ENCODE peak calls at places on chromosome 19, in ten cellular contexts. J is psoas muscle, T is activated T-cell treated with anti-CD3 and anti-CD28 coated beads for 48 hours, A is tibial artery, O is germinal center, Q is AG09319, K is colonic mucosa, X is NCI-H510A, R is heart left ventricle, Y is nephron progenitor cell. L is an unnamed sample.

GRCh38 chr19:750640-751423 is at the start of gene MISP:
- DNase-seq in X (peak; percentile 80), J (no peak), T (no peak), K (peak; percentile 97), Q (no peak), Y (no peak), O (no peak), A (no peak), R (no peak), L (no peak)

GRCh38 chr19:7229735-7230134 is 64.5 kb downstream of the INSR start:
- DNase-seq in A (no peak), J (no peak), X (no peak), O (no peak), Y (no peak), R (no peak), T (no peak), K (no peak), Q (no peak), L (no peak)

GRCh38 chr19:46710687-46711086 is 6.2 kb downstream of the PRKD2 start:
- DNase-seq in K (no peak), R (no peak), A (no peak), Y (no peak), T (no peak), Q (no peak), X (no peak), O (no peak), J (no peak), L (no peak)

GRCh38 chr19:44848805-44849457 is 2.8 kb downstream of the NECTIN2 start:
- DNase-seq in K (no peak), Y (peak; percentile 64), Q (no peak), J (no peak), R (no peak), T (no peak), O (no peak), A (no peak), X (no peak), L (no peak)

GRCh38 chr19:33469171-33470039 is 52.2 kb downstream of the PEPD start:
- DNase-seq in T (no peak), R (peak; percentile 12), A (no peak), O (no peak), K (no peak), Q (no peak), Y (no peak), X (no peak), J (no peak), L (no peak)

GRCh38 chr19:49409441-49410029 is 13.7 kb downstream of the PTH2 start:
- DNase-seq in Y (no peak), Q (no peak), O (peak; percentile 52), J (no peak), X (no peak), A (no peak), T (no peak), R (no peak), K (no peak), L (peak; percentile 65)

GRCh38 chr19:29533578-29534544 is 8.1 kb downstream of the VSTM2B start:
- DNase-seq in R (peak; percentile 6), O (no peak), J (no peak), Q (no peak), Y (no peak), T (no peak), K (no peak), A (peak; percentile 11), X (no peak), L (no peak)

GRCh38 chr19:14023404-14024235 is 4.3 kb upstream of the RLN3 start:
- DNase-seq in O (no peak), R (no peak), Y (peak; percentile 58), A (no peak), K (peak; percentile 72), X (no peak), Q (no peak), J (peak; percentile 53), T (no peak), L (peak; percentile 81)

GRCh38 chr19:48734625-48735024 is 5.8 kb downstream of the RASIP1 start:
- DNase-seq in R (no peak), O (no peak), Q (no peak), T (no peak), X (no peak), A (no peak), J (no peak), Y (no peak), K (no peak), L (no peak)

GRCh38 chr19:29724102-29724641 is 9.1 kb upstream of the C19orf12 start:
- DNase-seq in O (no peak), T (peak; percentile 36), Y (peak; percentile 37), X (no peak), R (no peak), Q (no peak), K (no peak), A (no peak), J (no peak), L (peak; percentile 90)

GRCh38 chr19:55258476-55258827 is 365 bp downstream of the PPP6R1 start:
- DNase-seq in X (no peak), A (no peak), Y (peak; percentile 50), Q (no peak), J (no peak), K (peak; percentile 37), R (no peak), T (peak; percentile 45), O (peak; percentile 68), L (no peak)

GRCh38 chr19:6828698-6829633 is 56.5 kb downstream of the VAV1 start:
- DNase-seq in O (peak; percentile 55), R (no peak), J (no peak), Y (no peak), Q (no peak), T (peak; percentile 54), A (no peak), K (no peak), X (no peak), L (peak; percentile 80)

GRCh38 chr19:23914402-23915286 is at the start of gene ZNF726:
- DNase-seq in Y (peak; percentile 36), O (peak; percentile 90), J (peak; percentile 86), R (peak; percentile 87), A (peak; percentile 87), X (peak; percentile 93), K (peak; percentile 87), Q (peak; percentile 88), T (peak; percentile 76), L (peak; percentile 95)

GRCh38 chr19:50974702-50975555 is 5.5 kb upstream of the KLK6 start:
- DNase-seq in T (no peak), K (no peak), A (no peak), Q (no peak), R (no peak), O (no peak), Y (no peak), X (no peak), J (no peak), L (no peak)

GRCh38 chr19:494171-495046 is 1.9 kb upstream of the MADCAM1 start:
- DNase-seq in J (peak; percentile 55), T (no peak), X (no peak), R (no peak), Y (no peak), A (no peak), Q (no peak), K (no peak), O (no peak), L (no peak)

GRCh38 chr19:6710273-6711077 is 10.0 kb downstream of the C3 start:
- DNase-seq in Q (no peak), J (peak; percentile 48), T (no peak), K (no peak), R (no peak), A (no peak), X (no peak), Y (no peak), O (no peak), L (no peak)

GRCh38 chr19:19532806-19533701 is 4.3 kb downstream of the YJEFN3 start:
- DNase-seq in O (no peak), A (no peak), R (no peak), X (no peak), Y (no peak), J (no peak), Q (no peak), T (no peak), K (no peak), L (no peak)

GRCh38 chr19:15836345-15836594 is 20.8 kb upstream of the OR10H1 start:
- DNase-seq in K (no peak), T (no peak), J (no peak), A (no peak), O (no peak), Y (no peak), R (no peak), X (no peak), Q (no peak), L (no peak)

GRCh38 chr19:5624154-5624663 is 1.3 kb downstream of the SAFB start:
- DNase-seq in O (no peak), A (peak; percentile 55), J (peak; percentile 71), Y (peak; percentile 30), K (peak; percentile 58), X (no peak), T (peak; percentile 5), R (peak; percentile 43), Q (no peak), L (peak; percentile 26)

GRCh38 chr19:42091300-42092266 is 15.6 kb downstream of the ZNF574 start:
- DNase-seq in J (no peak), K (peak; percentile 54), O (no peak), Y (no peak), A (no peak), Q (no peak), R (no peak), X (no peak), T (no peak), L (no peak)

GRCh38 chr19:37329686-37330085 is 41.2 kb upstream of the ZNF527 start:
- DNase-seq in Q (no peak), T (no peak), J (no peak), A (no peak), R (no peak), O (no peak), Y (no peak), X (no peak), K (no peak), L (no peak)

GRCh38 chr19:38204096-38204495 is 19.9 kb downstream of the DPF1 start:
- DNase-seq in J (no peak), Y (no peak), T (no peak), X (peak; percentile 92), O (no peak), A (no peak), R (no peak), Q (no peak), K (no peak), L (no peak)

GRCh38 chr19:33374406-33374703 is 846 bp downstream of the CEBPG start:
- DNase-seq in K (no peak), X (no peak), Q (no peak), T (no peak), Y (no peak), A (no peak), R (no peak), J (peak; percentile 56), O (no peak), L (no peak)

GRCh38 chr19:44753932-44754742 is 5.6 kb downstream of the BCL3 start:
- DNase-seq in A (peak; percentile 93), K (peak; percentile 98), Q (peak; percentile 67), R (peak; percentile 94), T (peak; percentile 83), O (peak; percentile 69), J (peak; percentile 95), Y (peak; percentile 65), X (peak; percentile 76), L (peak; percentile 71)

GRCh38 chr19:48466571-48467325 is 2.4 kb upstream of the CYTH2 start:
- DNase-seq in A (no peak), K (no peak), J (no peak), X (no peak), O (no peak), T (no peak), Q (no peak), R (no peak), Y (no peak), L (no peak)

GRCh38 chr19:6761053-6761676 is 6.1 kb downstream of the SH2D3A start:
- DNase-seq in Q (no peak), T (no peak), K (no peak), Y (no peak), A (no peak), J (no peak), X (no peak), O (peak; percentile 54), R (no peak), L (peak; percentile 19)

GRCh38 chr19:47458672-47459071 is 13.0 kb downstream of the SLC8A2 start:
- DNase-seq in Q (no peak), J (no peak), X (no peak), T (no peak), O (no peak), A (no peak), K (no peak), Y (no peak), R (no peak), L (no peak)

GRCh38 chr19:55472463-55472862 is 4.0 kb upstream of the ZNF628 start:
- DNase-seq in Y (no peak), R (no peak), Q (no peak), O (no peak), K (no peak), J (no peak), X (no peak), T (no peak), A (no peak), L (no peak)